ENCODE peak calls at places on chromosomes 3 and 15, in four cellular contexts. H is DMS 273 treated with DMSO at 0.1 percent for 48 hours; T is HFF-Myc; A is activated CD8-positive, alpha-beta memory T cell treated with anti-CD3 and anti-CD28 coated beads for 48 hours. W is an unnamed sample.

GRCh38 chr15:39127925-39128617 is 452.8 kb upstream of the THBS1 start:
- DNase-seq in H (no peak), T (peak; percentile 86), A (no peak), W (peak; percentile 89)

GRCh38 chr3:47443611-47443995 is 32.1 kb downstream of the SCAP start:
- DNase-seq in H (no peak), T (no peak), A (no peak), W (no peak)

GRCh38 chr15:68693071-68693470 is 114.3 kb downstream of the CORO2B start:
- DNase-seq in H (no peak), T (no peak), A (no peak), W (no peak)

GRCh38 chr3:1960506-1960905 is 138.2 kb upstream of the CNTN4 start:
- DNase-seq in H (no peak), T (no peak), A (no peak), W (no peak)

GRCh38 chr15:86317379-86317745 is 237.7 kb downstream of the AGBL1 start:
- DNase-seq in H (no peak), T (no peak), A (no peak), W (no peak)

GRCh38 chr3:116263842-116264545 is 181.3 kb downstream of the LSAMP start:
- DNase-seq in H (no peak), T (peak; percentile 15), A (no peak), W (no peak)

GRCh38 chr15:68154923-68155559 is 50.1 kb downstream of the CALML4 start:
- DNase-seq in H (no peak), T (peak; percentile 50), A (no peak), W (no peak)

GRCh38 chr15:39580630-39581500 is at the start of gene THBS1:
- DNase-seq in H (peak; percentile 23), T (peak; percentile 78), A (peak; percentile 37), W (peak; percentile 97)

GRCh38 chr3:85626662-85627061 is 667.9 kb downstream of the CADM2 start:
- DNase-seq in H (no peak), T (no peak), A (no peak), W (no peak)

GRCh38 chr3:99875573-99875924 is 57.9 kb downstream of the CMSS1 start:
- DNase-seq in H (no peak), T (no peak), A (no peak), W (no peak)